ENCODE peak calls at places on chromosomes 4 and X, in four cellular contexts. F is tibial artery, T is prostate gland, D is cardiac fibroblast. V is an unnamed sample.

GRCh38 chrX:115350696-115351408 is 61.3 kb downstream of the LUZP4 start:
- DNase-seq in F (no peak), T (no peak), D (no peak), V (no peak)

GRCh38 chrX:48576108-48576507 is 1.8 kb downstream of the RBM3 start:
- DNase-seq in F (no peak), T (no peak), D (no peak), V (no peak)

GRCh38 chr4:148649669-148650331 is 207.6 kb upstream of the NR3C2 start:
- DNase-seq in F (no peak), T (no peak), D (no peak), V (no peak)

GRCh38 chr4:10457255-10457801 is at the start of gene ZNF518B:
- DNase-seq in F (peak; percentile 67), T (peak; percentile 31), D (peak; percentile 75), V (no peak)

GRCh38 chrX:41344053-41344452 is 10.1 kb downstream of the DDX3X start:
- DNase-seq in F (no peak), T (no peak), D (no peak), V (no peak)

GRCh38 chr4:128793859-128794667 is 15.4 kb upstream of the JADE1 start:
- DNase-seq in F (no peak), T (no peak), D (peak; percentile 58), V (no peak)

GRCh38 chr4:159097785-159098184 is 5.1 kb upstream of the RAPGEF2 start:
- DNase-seq in F (no peak), T (no peak), D (no peak), V (no peak)

GRCh38 chrX:131441033-131441432 is 102.8 kb upstream of the OR13H1 start:
- DNase-seq in F (no peak), T (no peak), D (no peak), V (no peak)

GRCh38 chrX:31656013-31656412 is 584.2 kb upstream of the FTHL17 start:
- DNase-seq in F (no peak), T (no peak), D (peak; percentile 39), V (peak; percentile 16)

GRCh38 chr4:36712013-36712412 is 430.6 kb downstream of the DTHD1 start:
- DNase-seq in F (no peak), T (no peak), D (peak; percentile 16), V (no peak)

GRCh38 chrX:39603291-39603690 is 494.5 kb downstream of the BCOR start:
- DNase-seq in F (no peak), T (no peak), D (no peak), V (no peak)

GRCh38 chr4:109649872-109650271 is 53.4 kb downstream of the CASP6 start:
- DNase-seq in F (no peak), T (no peak), D (no peak), V (no peak)

GRCh38 chr4:79258614-79259176 is 67.2 kb downstream of the NAA11 start:
- DNase-seq in F (no peak), T (no peak), D (no peak), V (no peak)
- H3K4me3 ChIP-seq in F (no peak overlapping the region), T (no peak overlapping the region), D (no peak overlapping the region), V (no peak overlapping the region)

GRCh38 chr4:142523111-142523510 is 323.0 kb downstream of the INPP4B start:
- DNase-seq in F (no peak), T (no peak), D (no peak), V (no peak)

GRCh38 chr4:142516686-142517145 is 329.4 kb downstream of the INPP4B start:
- DNase-seq in F (no peak), T (no peak), D (peak; percentile 46), V (peak; percentile 47)

DNA sequence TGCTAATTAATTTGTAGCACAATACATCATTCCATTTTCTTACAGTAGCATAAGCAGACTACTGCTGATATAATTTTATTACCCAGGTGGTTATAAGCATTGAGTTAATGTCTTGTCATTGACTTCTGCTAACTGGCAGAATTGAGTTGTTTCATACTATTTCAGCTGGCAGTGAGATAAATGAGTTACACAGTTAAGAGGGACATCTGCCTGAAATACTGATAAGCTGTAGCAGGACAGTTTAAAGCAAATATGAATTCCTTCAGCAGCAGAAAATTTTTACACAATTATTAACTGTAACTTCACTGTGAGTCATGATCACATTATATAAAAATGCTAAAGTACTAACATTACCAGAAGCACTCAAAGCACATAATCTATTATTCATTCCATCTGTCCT is 326.8 kb downstream of the INPP4B start:
- DNase-seq in F (no peak), T (no peak), D (no peak), V (no peak)
- TF ChIP-seq CTCF in F (no peak), T (no peak), D (no peak), V (no peak)

DNA sequence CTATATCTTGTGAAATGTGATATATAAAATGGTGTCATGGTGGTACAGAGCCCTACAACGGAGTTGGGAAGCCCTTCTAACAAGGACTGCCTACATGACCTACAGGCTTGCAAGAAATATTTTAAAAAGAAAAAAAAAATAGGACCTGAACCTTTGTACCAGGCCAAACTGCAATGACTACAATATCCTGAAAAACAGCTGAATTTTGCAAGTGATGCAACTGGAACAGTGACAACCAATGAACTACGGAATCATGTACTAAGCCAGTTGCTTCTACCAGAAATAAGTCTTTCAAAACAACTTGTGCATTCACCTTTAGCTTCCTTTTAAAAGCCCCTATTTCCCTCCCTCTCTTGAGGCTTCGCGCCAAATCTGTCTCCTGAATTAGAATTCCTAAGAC is 58.4 kb downstream of the PDGFC start:
- DNase-seq in F (no peak), T (no peak), D (no peak), V (no peak)
- H3K4me3 ChIP-seq in F (no peak overlapping the region), T (no peak overlapping the region), D (no peak overlapping the region), V (no peak overlapping the region)

GRCh38 chr4:86218721-86219481 is 141.0 kb downstream of the MAPK10 start:
- DNase-seq in F (no peak), T (peak; percentile 13), D (peak; percentile 84), V (no peak)

GRCh38 chr4:86220137-86220536 is 139.7 kb downstream of the MAPK10 start:
- DNase-seq in F (no peak), T (no peak), D (peak; percentile 73), V (no peak)

GRCh38 chr4:86221076-86221475 is 138.8 kb downstream of the MAPK10 start:
- DNase-seq in F (no peak), T (no peak), D (no peak), V (no peak)

DNA sequence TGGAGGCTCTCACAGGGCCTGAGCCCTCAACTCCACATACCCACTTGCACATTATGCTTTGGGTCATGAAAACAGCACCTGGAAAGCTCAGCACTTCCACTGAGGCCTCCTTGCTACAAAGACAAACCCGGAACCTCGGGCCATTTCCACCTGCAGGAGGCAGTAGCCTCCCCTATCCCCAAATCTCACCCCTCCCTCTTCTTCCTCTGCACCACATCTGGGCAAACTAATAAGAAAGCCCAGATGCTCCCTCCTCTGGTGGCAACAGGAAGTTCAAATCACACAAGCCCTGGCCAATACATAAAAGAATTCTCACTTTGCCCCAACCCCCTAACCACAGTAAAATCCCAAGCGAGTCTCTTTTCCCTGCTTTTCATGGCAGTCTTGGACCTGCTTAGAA is 136.4 kb downstream of the MAPK10 start:
- DNase-seq in F (no peak), T (no peak), D (peak; percentile 64), V (no peak)
- TF ChIP-seq CTCF in F (no peak), T (no peak), D (peak; percentile 74), V (peak; percentile 43)

GRCh38 chr4:86934147-86934771 is 552 bp upstream of the AFF1 start:
- DNase-seq in F (no peak), T (peak; percentile 29), D (no peak), V (no peak)

GRCh38 chr4:86935833-86936721 is 1.3 kb downstream of the AFF1 start:
- DNase-seq in F (peak; percentile 84), T (peak; percentile 82), D (peak; percentile 71), V (no peak)

GRCh38 chr4:86939123-86939522 is 4.3 kb downstream of the AFF1 start:
- DNase-seq in F (no peak), T (no peak), D (no peak), V (no peak)

GRCh38 chr4:86935499-86935832 is 655 bp downstream of the AFF1 start:
- DNase-seq in F (peak; percentile 80), T (peak; percentile 30), D (no peak), V (no peak)

DNA sequence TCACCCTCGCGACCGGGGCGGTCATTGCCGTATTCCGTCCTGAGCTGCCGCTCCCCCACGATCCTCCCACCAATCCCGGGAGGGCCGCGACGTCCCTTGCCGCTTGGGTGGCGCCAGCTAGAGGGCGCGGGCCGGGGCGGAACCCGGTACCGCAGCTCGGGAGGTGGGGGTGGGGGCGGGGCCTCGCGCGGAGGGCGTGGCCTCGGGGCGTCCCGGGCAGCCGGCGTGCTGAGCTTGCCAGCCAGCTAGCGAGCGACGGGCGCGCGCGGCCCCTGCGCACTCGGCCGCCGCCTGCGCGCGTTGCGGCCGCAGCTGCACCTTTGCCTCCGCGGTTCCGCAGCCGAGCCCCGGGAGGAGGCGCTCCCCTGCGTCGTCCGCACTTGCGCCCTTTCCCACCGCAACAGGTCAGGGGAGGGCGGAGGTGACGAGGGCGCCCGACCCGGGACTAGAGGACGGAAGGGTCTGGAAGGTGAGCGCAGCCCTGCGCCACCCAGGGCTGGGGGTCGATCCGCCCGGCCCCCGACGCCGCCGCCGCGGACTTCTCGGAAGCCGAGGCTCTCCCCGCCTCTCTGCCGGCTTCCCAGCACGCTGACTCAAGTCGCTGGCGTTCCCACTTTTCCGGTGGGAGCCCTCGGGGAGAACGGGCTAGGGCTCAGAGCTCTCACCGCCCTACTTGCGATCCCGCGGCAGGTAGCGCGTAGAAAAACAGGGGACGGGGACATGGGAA is at the start of gene AFF1:
- DNase-seq in F (peak; percentile 98), T (peak; percentile 90), D (peak; percentile 96), V (no peak)
- H3K4me3 ChIP-seq in F (peak within 1 kb of the TSS; percentile 84), T (peak within 1 kb of the TSS; percentile 84), D (peak within 1 kb of the TSS; percentile 90), V (peak within 1 kb of the TSS; percentile 83)

GRCh38 chr4:113504422-113504821 is 257.1 kb downstream of the CAMK2D start:
- DNase-seq in F (no peak), T (no peak), D (peak; percentile 9), V (no peak)
- TF ChIP-seq CTCF in F (no peak), T (no peak), D (no peak), V (no peak)

GRCh38 chrX:12949927-12950656 is 24.8 kb upstream of the TMSB4X start:
- DNase-seq in F (peak; percentile 91), T (peak; percentile 44), D (peak; percentile 92), V (peak; percentile 77)
- H3K4me3 ChIP-seq in F (peak overlapping the region; percentile 11), T (no peak overlapping the region), D (no peak overlapping the region), V (peak overlapping the region; percentile 23)

GRCh38 chrX:155086202-155086840 is 15.0 kb downstream of the BRCC3 start:
- DNase-seq in F (no peak), T (no peak), D (peak; percentile 40), V (no peak)
- TF ChIP-seq CTCF in F (peak; percentile 34), T (no peak), D (peak; percentile 60), V (peak; percentile 51)

DNA sequence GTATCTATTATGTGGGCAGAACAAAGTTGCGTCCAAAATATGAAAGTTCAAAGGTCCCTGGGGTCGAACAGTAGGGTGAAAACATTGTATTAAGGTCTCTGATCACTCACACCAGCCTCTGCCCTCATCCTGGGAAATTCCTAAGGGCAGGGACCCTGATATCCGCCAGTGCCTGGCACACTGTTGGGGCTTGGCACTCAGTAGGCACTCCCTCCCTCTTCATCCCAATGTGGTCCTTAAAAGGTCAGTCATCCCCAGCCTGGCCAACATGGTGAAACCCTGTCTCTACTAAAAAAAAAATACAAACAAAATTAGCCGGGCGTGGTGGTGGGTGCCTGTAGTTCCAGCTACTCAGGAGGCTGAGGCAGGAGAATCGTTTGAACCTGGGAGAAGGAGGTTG is 6.3 kb downstream of the NDUFB11 start:
- DNase-seq in F (no peak), T (no peak), D (no peak), V (no peak)
- H3K4me3 ChIP-seq in F (no peak overlapping the region), T (no peak overlapping the region), D (no peak overlapping the region), V (no peak overlapping the region)

DNA sequence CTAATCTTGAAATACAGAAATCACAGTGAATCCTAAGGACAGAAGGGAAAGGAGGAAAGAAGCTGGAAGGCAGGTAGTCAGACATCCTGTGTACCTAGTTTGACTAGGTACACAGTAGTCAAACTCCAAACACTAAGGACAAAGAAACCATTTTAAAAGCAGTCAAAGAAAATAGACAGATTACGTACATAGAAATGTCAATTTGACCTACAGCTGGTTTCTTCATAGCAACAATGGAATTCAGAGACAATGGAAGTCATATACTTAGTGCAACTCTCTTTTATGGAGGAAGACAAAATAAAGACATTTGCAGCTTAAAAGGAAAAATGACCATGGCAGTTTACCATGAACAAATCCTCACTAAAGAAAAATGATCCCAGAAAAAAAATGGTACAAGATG is 79.0 kb downstream of the NEUROG2 start:
- DNase-seq in F (no peak), T (no peak), D (no peak), V (no peak)
- TF ChIP-seq CTCF in F (no peak), T (no peak), D (no peak), V (no peak)